ENCODE peak calls at places on chromosomes 4 and X, in four cellular contexts. Q is H54, F is lower leg skin, W is transverse colon. Z is an unnamed sample.

GRCh38 chr4:126698224-126698623 is 934.5 kb upstream of the INTU start:
- DNase-seq in Q (no peak), F (no peak), W (no peak), Z (no peak)

GRCh38 chr4:107380836-107381438 is 339.1 kb downstream of the PAPSS1 start:
- DNase-seq in Q (no peak), F (no peak), W (no peak), Z (no peak)

GRCh38 chr4:173253561-173253960 is 80.6 kb downstream of the HMGB2 start:
- DNase-seq in Q (no peak), F (no peak), W (no peak), Z (no peak)

GRCh38 chr4:74531952-74532794 is 87.2 kb downstream of the AREG start:
- DNase-seq in Q (peak; percentile 5), F (no peak), W (no peak), Z (peak; percentile 79)

GRCh38 chrX:39519213-39519544 is 578.6 kb downstream of the BCOR start:
- DNase-seq in Q (no peak), F (no peak), W (no peak), Z (no peak)

GRCh38 chr4:137949746-137950145 is 292.4 kb downstream of the SLC7A11 start:
- DNase-seq in Q (no peak), F (no peak), W (no peak), Z (no peak)

GRCh38 chr4:89410687-89411086 is 103.1 kb upstream of the GPRIN3 start:
- DNase-seq in Q (no peak), F (no peak), W (no peak), Z (no peak)

GRCh38 chr4:144646523-144647094 is 653 bp downstream of the HHIP start:
- DNase-seq in Q (no peak), F (no peak), W (no peak), Z (peak; percentile 8)

GRCh38 chrX:153521034-153521433 is 3.6 kb downstream of the ATP2B3 start:
- DNase-seq in Q (no peak), F (no peak), W (no peak), Z (no peak)

GRCh38 chr4:187685247-187685646 is 310.3 kb upstream of the ZFP42 start:
- DNase-seq in Q (no peak), F (no peak), W (no peak), Z (no peak)

GRCh38 chr4:78065514-78066192 is 8.5 kb downstream of the FRAS1 start:
- DNase-seq in Q (no peak), F (no peak), W (no peak), Z (no peak)

GRCh38 chrX:114903618-114904017 is 113.8 kb downstream of the IL13RA2 start:
- DNase-seq in Q (no peak), F (no peak), W (no peak), Z (no peak)

GRCh38 chr4:71156616-71157015 is 163.2 kb downstream of the DCK start:
- DNase-seq in Q (no peak), F (no peak), W (no peak), Z (peak; percentile 21)

GRCh38 chrX:42530027-42530426 is 247.9 kb downstream of the PPP1R2C start:
- DNase-seq in Q (no peak), F (no peak), W (no peak), Z (no peak)

GRCh38 chrX:131633285-131633917 is 89.5 kb downstream of the OR13H1 start:
- DNase-seq in Q (peak; percentile 15), F (peak; percentile 14), W (peak; percentile 43), Z (peak; percentile 24)

GRCh38 chr4:150238591-150238990 is 160.3 kb downstream of the DCLK2 start:
- DNase-seq in Q (no peak), F (no peak), W (no peak), Z (no peak)

GRCh38 chr4:47930971-47931804 is 16.8 kb upstream of the NFXL1 start:
- DNase-seq in Q (no peak), F (no peak), W (no peak), Z (no peak)

GRCh38 chr4:81221303-81222081 is 6.5 kb upstream of the PRKG2 start:
- DNase-seq in Q (no peak), F (no peak), W (no peak), Z (no peak)

GRCh38 chrX:68693481-68694410 is 46.3 kb downstream of the STARD8 start:
- DNase-seq in Q (peak; percentile 57), F (peak; percentile 49), W (peak; percentile 69), Z (peak; percentile 76)

GRCh38 chr4:156662921-156663320 is 308.7 kb downstream of the PDGFC start:
- DNase-seq in Q (no peak), F (no peak), W (no peak), Z (no peak)

GRCh38 chr4:151728679-151729078 is 32.1 kb downstream of the GATB start:
- DNase-seq in Q (no peak), F (no peak), W (no peak), Z (no peak)

GRCh38 chr4:155819066-155819465 is 47.0 kb downstream of the ASIC5 start:
- DNase-seq in Q (no peak), F (no peak), W (no peak), Z (no peak)

GRCh38 chr4:25457053-25457715 is 80.1 kb downstream of the ANAPC4 start:
- DNase-seq in Q (peak; percentile 45), F (no peak), W (no peak), Z (no peak)

GRCh38 chr4:162497564-162498167 is 333.9 kb upstream of the FSTL5 start:
- DNase-seq in Q (no peak), F (no peak), W (no peak), Z (peak; percentile 58)

GRCh38 chr4:992297-993110 is 700 bp downstream of the SLC26A1 start:
- DNase-seq in Q (no peak), F (no peak), W (peak; percentile 88), Z (no peak)
- TF ChIP-seq POLR2A in Q (no peak), F (no peak), W (peak; percentile 72), Z (no peak)

GRCh38 chrX:47234583-47234982 is 1.8 kb downstream of the USP11 start:
- DNase-seq in Q (no peak), F (no peak), W (no peak), Z (no peak)

GRCh38 chrX:47233333-47234113 is 714 bp downstream of the USP11 start:
- DNase-seq in Q (peak; percentile 47), F (peak; percentile 93), W (peak; percentile 96), Z (peak; percentile 99)

GRCh38 chrX:47232197-47232802 is 509 bp upstream of the USP11 start:
- DNase-seq in Q (no peak), F (no peak), W (no peak), Z (no peak)

GRCh38 chrX:47231167-47231566 is 1.6 kb upstream of the USP11 start:
- DNase-seq in Q (no peak), F (no peak), W (no peak), Z (no peak)

DNA sequence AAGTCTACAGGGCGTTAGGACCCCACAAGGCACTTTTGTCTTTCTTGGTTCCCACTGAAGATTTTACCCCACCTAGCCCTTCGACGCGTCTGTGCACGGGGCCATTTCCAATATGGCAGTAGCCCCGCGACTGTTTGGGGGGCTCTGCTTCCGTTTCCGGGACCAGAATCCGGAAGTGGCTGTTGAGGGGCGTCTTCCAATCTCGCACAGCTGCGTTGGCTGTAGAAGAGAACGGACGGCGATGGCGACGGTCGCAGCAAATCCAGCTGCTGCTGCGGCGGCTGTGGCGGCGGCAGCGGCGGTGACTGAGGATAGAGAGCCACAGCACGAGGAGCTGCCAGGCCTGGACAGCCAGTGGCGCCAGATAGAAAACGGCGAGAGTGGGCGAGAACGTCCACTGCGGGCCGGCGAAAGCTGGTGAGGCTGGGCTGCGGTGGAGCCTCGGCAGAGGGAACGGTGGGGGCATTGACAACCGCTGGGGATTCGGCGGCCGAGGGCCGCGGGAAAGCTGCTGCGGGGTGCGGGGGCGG is at the start of gene USP11:
- DNase-seq in Q (no peak), F (no peak), W (peak; percentile 50), Z (peak; percentile 76)
- TF ChIP-seq POLR2A in Q (peak; percentile 75), F (no peak), W (peak; percentile 82), Z (peak; percentile 72)

GRCh38 chr4:102825261-102826071 is 1.9 kb downstream of the UBE2D3 start:
- DNase-seq in Q (no peak), F (peak; percentile 61), W (peak; percentile 28), Z (peak; percentile 83)
- TF ChIP-seq POLR2A in Q (no peak), F (no peak), W (peak; percentile 70), Z (peak; percentile 44)

GRCh38 chrX:155070975-155071693 is at the start of the genes BRCC3, CMC4 and MTCP1:
- DNase-seq in Q (peak; percentile 76), F (peak; percentile 58), W (peak; percentile 85), Z (peak; percentile 93)
- TF ChIP-seq POLR2A in Q (peak; percentile 87), F (no peak), W (peak; percentile 56), Z (peak; percentile 69)

GRCh38 chrX:71365876-71366673 is at the start of gene TAF1:
- DNase-seq in Q (peak; percentile 86), F (peak; percentile 95), W (peak; percentile 95), Z (peak; percentile 98)

GRCh38 chrX:71364221-71364620 is 1.9 kb upstream of the TAF1 start:
- DNase-seq in Q (no peak), F (no peak), W (no peak), Z (no peak)

GRCh38 chrX:71366674-71367256 is 608 bp downstream of the TAF1 start:
- DNase-seq in Q (no peak), F (no peak), W (peak; percentile 19), Z (peak; percentile 52)

GRCh38 chrX:71367396-71367795 is 1.2 kb downstream of the TAF1 start:
- DNase-seq in Q (no peak), F (no peak), W (no peak), Z (no peak)

GRCh38 chrX:71365356-71365875 is 741 bp upstream of the TAF1 start:
- DNase-seq in Q (no peak), F (no peak), W (no peak), Z (no peak)
- TF ChIP-seq POLR2A in Q (no peak), F (no peak), W (no peak), Z (no peak)

GRCh38 chr4:146520894-146521542 is 722 bp downstream of the SLC10A7 start:
- DNase-seq in Q (no peak), F (peak; percentile 16), W (peak; percentile 57), Z (peak; percentile 61)
- TF ChIP-seq POLR2A in Q (no peak), F (no peak), W (peak; percentile 45), Z (peak; percentile 21)

GRCh38 chrX:71128915-71129765 is 10.7 kb downstream of the MED12 start:
- DNase-seq in Q (no peak), F (peak; percentile 47), W (peak; percentile 77), Z (peak; percentile 77)
- TF ChIP-seq POLR2A in Q (no peak), F (no peak), W (no peak), Z (no peak)